ENCODE peak calls at places on chromosomes 11 and 22, in eight cellular contexts. B is GM23338, Z is HCT116, K is vagina, L is sigmoid colon, Y is stomach, X is HL-60, S is prostate gland. O is an unnamed sample.

GRCh38 chr11:77501748-77502147 is 27.9 kb upstream of the PAK1 start:
- DNase-seq in S (no peak), K (no peak), Z (no peak), B (no peak), X (peak), Y (no peak), L (no peak), O (no peak)

GRCh38 chr11:17528181-17528691 is 16.0 kb downstream of the USH1C start:
- DNase-seq in B (peak), L (no peak), Z (no peak), K (no peak), S (no peak), Y (peak), X (peak), O (no peak)

GRCh38 chr11:125724125-125724524 is 22.0 kb upstream of the PATE1 start:
- DNase-seq in Z (peak), X (no peak), B (peak), Y (no peak), K (no peak), L (no peak), S (no peak), O (no peak)

GRCh38 chr22:46381142-46381541 is 45.6 kb downstream of the TRMU start:
- DNase-seq in X (no peak), Y (no peak), L (no peak), S (no peak), Z (no peak), K (no peak), B (no peak), O (no peak)

GRCh38 chr11:133922078-133922870 is 34.5 kb downstream of the IGSF9B start:
- DNase-seq in X (no peak), B (no peak), Y (no peak), L (no peak), K (no peak), Z (no peak), S (no peak), O (no peak)

GRCh38 chr11:7528514-7529049 is 14.8 kb downstream of the PPFIBP2 start:
- DNase-seq in Y (no peak), S (no peak), L (no peak), Z (no peak), X (no peak), K (no peak), B (no peak), O (no peak)

GRCh38 chr11:6209801-6210200 is 4.4 kb downstream of the C11orf42 start:
- DNase-seq in K (no peak), Y (no peak), S (no peak), X (no peak), L (no peak), B (no peak), Z (no peak), O (no peak)

GRCh38 chr22:26648011-26648497 is 9.3 kb upstream of the MIAT start:
- DNase-seq in S (no peak), Y (no peak), B (peak), L (no peak), K (no peak), X (peak), Z (no peak), O (peak)

GRCh38 chr11:57318178-57318577 is 6.6 kb downstream of the TNKS1BP1 start:
- DNase-seq in Z (no peak), L (peak), X (no peak), K (no peak), Y (peak), S (no peak), B (no peak), O (no peak)

GRCh38 chr11:74701351-74701750 is 29.9 kb downstream of the CHRDL2 start:
- DNase-seq in K (no peak), L (no peak), B (peak), Z (peak), Y (no peak), S (no peak), X (peak), O (no peak)

GRCh38 chr11:46639197-46639839 is 22.0 kb downstream of the ATG13 start:
- DNase-seq in L (no peak), B (no peak), S (no peak), Z (no peak), X (peak), Y (no peak), K (no peak), O (no peak)

GRCh38 chr11:46668480-46669085 is 31.8 kb downstream of the ARHGAP1 start:
- DNase-seq in X (no peak), S (no peak), Z (no peak), L (peak), B (no peak), K (no peak), Y (no peak), O (no peak)

GRCh38 chr11:91776660-91777059 is 448.0 kb upstream of the FAT3 start:
- DNase-seq in L (no peak), Y (peak), Z (no peak), S (no peak), K (no peak), B (no peak), X (no peak), O (no peak)

GRCh38 chr22:39237276-39238123 is 7.3 kb downstream of the PDGFB start:
- DNase-seq in B (no peak), Y (peak), K (no peak), S (peak), X (no peak), Z (no peak), L (no peak), O (no peak)

GRCh38 chr11:18772211-18772610 is 19.4 kb downstream of the PTPN5 start:
- DNase-seq in Z (no peak), K (no peak), S (no peak), X (no peak), Y (no peak), B (no peak), L (no peak), O (no peak)
- H3K27ac ChIP-seq in Z (no peak), K (no peak), S (no peak), X (no peak), Y (no peak), B (no peak), L (no peak), O (no peak)

DNA sequence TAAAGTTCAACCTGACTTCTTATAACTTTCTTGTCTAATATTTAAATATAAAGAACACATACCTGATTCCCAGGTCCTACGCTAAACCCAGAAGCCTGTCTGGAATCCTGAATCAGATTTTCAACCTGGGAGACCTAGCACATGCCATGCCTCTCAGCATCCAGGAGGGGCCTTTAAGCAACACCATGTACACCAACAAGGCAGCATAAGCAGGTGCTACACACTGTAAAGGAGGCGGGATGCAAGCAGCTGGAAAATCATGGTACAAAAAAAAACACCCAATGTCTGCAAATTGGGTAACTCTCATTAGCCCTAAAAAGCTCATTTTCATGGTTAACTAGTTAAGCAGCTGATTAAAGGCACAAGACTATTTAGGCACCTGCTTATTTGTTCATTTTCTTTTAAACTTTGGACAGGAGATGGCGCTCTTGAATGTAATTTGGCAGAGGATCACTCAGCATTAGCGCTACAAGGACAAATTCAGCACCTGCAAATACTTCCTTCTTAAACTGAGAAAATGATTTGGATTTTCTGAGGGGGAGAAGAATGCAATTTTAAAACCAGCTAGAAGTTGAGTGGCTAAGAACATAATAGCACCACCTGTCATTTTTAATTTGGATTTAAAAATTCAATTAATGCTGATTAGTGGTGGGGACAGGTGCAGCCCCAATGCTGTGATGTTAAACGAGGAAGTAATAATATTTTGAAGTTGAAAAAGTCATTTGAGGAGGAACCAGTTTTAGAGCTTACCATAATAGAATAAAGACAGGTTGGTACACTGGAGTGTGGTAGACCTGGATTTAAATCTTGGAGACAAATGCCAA is 104.0 kb downstream of the FAR1 start:
- DNase-seq in S (peak), Z (peak), K (no peak), B (peak), L (no peak), X (peak), Y (no peak), O (no peak)
- TF ChIP-seq CTCF in S (peak), Z (peak), K (no peak), B (peak), L (no peak), X (no peak), Y (no peak), O (no peak)

DNA sequence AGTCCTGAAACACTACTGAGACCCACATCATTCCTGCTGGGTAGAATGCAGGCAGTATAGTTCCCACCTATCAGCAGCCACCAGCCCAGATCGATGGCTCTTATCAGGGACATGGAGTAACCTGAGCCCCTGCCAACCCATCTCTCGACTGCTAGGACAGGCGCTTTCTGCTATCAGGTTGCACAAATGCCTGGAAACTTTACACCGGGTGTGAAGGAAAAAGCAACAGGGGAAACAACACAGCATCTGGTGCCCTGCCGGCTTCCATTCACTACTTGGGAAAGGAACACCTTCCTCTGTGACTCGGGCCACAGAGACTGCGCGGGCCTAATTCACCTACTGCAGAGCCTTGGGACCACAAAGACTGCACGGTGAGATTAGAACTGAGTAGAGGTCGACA is 18.5 kb downstream of the RBFOX2 start:
- DNase-seq in Z (no peak), K (no peak), Y (no peak), B (peak), L (no peak), S (no peak), X (no peak), O (no peak)
- TF ChIP-seq POLR2AphosphoS5 in Z (no peak), K (no peak), Y (no peak), B (no peak), L (no peak), S (no peak), X (no peak), O (no peak)

DNA sequence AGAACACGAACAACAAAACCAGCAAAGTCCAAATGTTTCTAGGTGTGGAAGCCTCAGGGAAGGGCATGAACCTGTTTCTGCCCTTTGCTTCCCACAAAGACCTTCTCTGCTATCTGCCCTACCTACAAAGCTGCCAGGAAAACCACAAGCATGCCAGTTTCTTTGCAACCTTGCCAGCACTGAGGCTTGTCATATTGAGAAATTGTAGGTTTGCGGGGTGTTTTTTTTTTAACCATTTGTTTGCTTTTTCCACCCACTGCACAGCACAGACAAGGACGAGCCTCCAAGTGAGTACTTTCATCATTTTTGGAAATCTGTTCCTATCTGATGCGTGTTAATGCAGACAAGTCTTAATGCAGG is 12.8 kb downstream of the PARVG start:
- DNase-seq in X (peak), L (no peak), Z (no peak), B (no peak), S (no peak), K (no peak), Y (no peak), O (no peak)
- H3K27ac ChIP-seq in X (no peak), L (no peak), Z (no peak), B (no peak), S (no peak), K (no peak), Y (no peak), O (no peak)

GRCh38 chr11:88886796-88887195 is 179.0 kb downstream of the GRM5 start:
- DNase-seq in X (peak), S (no peak), Z (peak), K (no peak), Y (no peak), B (peak), L (no peak), O (no peak)
- TF ChIP-seq CTCF in X (peak), S (no peak), Z (peak), K (no peak), Y (no peak), B (peak), L (no peak), O (no peak)

DNA sequence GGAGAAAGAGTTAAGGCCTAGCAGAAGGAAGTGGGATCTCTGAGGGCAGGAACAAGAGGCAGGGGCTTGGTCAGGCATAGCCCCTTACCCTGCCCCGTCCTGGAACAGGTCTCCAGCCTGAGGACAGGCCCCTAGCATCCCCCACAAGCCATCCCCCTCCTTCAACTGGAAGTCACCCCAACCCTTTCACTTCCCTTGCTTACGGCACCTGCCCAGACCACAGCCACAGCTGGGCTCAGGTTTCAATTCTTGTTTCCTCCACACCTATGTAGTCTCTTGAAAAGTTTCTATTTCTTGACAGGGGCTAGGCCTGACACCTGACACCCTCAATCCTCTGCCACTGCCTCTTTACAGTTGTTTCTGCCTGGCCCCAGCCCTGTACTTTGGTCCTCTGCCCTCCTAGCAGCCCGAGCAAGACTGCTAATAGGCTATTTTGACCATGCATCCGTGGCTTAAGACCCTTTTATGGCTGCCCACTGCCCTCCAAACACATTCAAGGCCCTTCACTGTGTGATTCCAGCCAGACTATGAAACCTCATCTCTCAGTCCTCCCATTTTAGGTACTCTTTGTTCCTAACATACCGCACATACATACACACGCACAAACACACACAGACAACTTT is 10.9 kb upstream of the FCHSD2 start:
- DNase-seq in B (peak), Y (peak), X (no peak), S (no peak), L (peak), K (no peak), Z (no peak), O (peak)
- TF ChIP-seq POLR2AphosphoS5 in B (no peak), Y (no peak), X (no peak), S (no peak), L (no peak), K (no peak), Z (no peak), O (peak)